ENCODE peak calls at places on chromosomes 3 and 15, in four cellular contexts. C is cardiac muscle cell, O is BE2C, A is NT2/D1. T is an unnamed sample.

GRCh38 chr3:134704556-134704955 is 53.7 kb upstream of the KY start:
- DNase-seq in C (no peak), A (no peak), O (no peak), T (no peak)

GRCh38 chr15:74873756-74874424 is 725 bp upstream of the SCAMP2 start:
- DNase-seq in A (no peak), C (peak; percentile 16), O (peak; percentile 32), T (peak; percentile 45)

GRCh38 chr3:43296565-43296964 is 10.2 kb downstream of the SNRK start:
- DNase-seq in O (no peak), C (peak; percentile 48), A (no peak), T (no peak)

GRCh38 chr15:25091421-25092158 is 136.8 kb downstream of the SNRPN start:
- DNase-seq in C (no peak), O (no peak), A (no peak), T (no peak)

GRCh38 chr3:172138792-172139507 is 99.6 kb downstream of the FNDC3B start:
- DNase-seq in C (peak; percentile 47), A (no peak), O (peak; percentile 54), T (peak; percentile 49)

GRCh38 chr15:62067448-62068044 is 769 bp downstream of the C2CD4A start:
- DNase-seq in A (no peak), C (peak; percentile 21), O (peak; percentile 40), T (peak; percentile 40)

GRCh38 chr3:113161661-113162060 is 49.7 kb upstream of the BOC start:
- DNase-seq in A (no peak), O (no peak), C (no peak), T (no peak)

GRCh38 chr3:76308541-76308940 is 523.2 kb upstream of the ZNF717 start:
- DNase-seq in A (no peak), O (no peak), C (no peak), T (no peak)

GRCh38 chr15:68431037-68431791 is 749 bp downstream of the ITGA11 start:
- DNase-seq in O (no peak), C (peak; percentile 33), A (no peak), T (peak; percentile 34)

GRCh38 chr15:69359724-69360123 is 54.4 kb upstream of the KIF23 start:
- DNase-seq in C (peak; percentile 16), O (peak; percentile 40), A (no peak), T (no peak)

GRCh38 chr3:161854232-161854771 is 357.7 kb downstream of the OTOL1 start:
- DNase-seq in C (peak; percentile 75), O (peak; percentile 57), A (peak; percentile 49), T (peak; percentile 25)

GRCh38 chr15:98954411-98954810 is 53.2 kb downstream of the PGPEP1L start:
- DNase-seq in C (peak; percentile 51), A (no peak), O (peak; percentile 32), T (peak; percentile 85)

GRCh38 chr3:104907507-104907906 is 459.2 kb upstream of the ALCAM start:
- DNase-seq in C (peak; percentile 79), O (no peak), A (no peak), T (no peak)

GRCh38 chr15:47964229-47964628 is 156.6 kb upstream of the SLC24A5 start:
- DNase-seq in A (no peak), C (no peak), O (no peak), T (no peak)

GRCh38 chr15:89114974-89115373 is 26.7 kb downstream of the ABHD2 start:
- DNase-seq in O (no peak), A (no peak), C (peak; percentile 76), T (peak; percentile 57)

GRCh38 chr3:159080821-159081220 is 279.0 kb downstream of the MFSD1 start:
- DNase-seq in C (no peak), O (no peak), A (no peak), T (no peak)

GRCh38 chr15:57922780-57923179 is 142.7 kb downstream of the ALDH1A2 start:
- DNase-seq in O (peak; percentile 27), C (peak; percentile 55), A (no peak), T (peak; percentile 63)

GRCh38 chr15:65056868-65057548 is 10.8 kb downstream of the RASL12 start:
- DNase-seq in A (no peak), O (no peak), C (no peak), T (no peak)

GRCh38 chr3:53202331-53203015 is 41.5 kb downstream of the PRKCD start:
- DNase-seq in O (no peak), C (no peak), A (no peak), T (no peak)

GRCh38 chr3:143585720-143586456 is 262.4 kb downstream of the SLC9A9 start:
- DNase-seq in A (no peak), C (no peak), O (no peak), T (no peak)

GRCh38 chr15:51680316-51680715 is 987 bp upstream of the SCG3 start:
- DNase-seq in C (no peak), O (no peak), A (no peak), T (no peak)

GRCh38 chr3:127036209-127037020 is 53.5 kb downstream of the PLXNA1 start:
- DNase-seq in O (peak; percentile 12), A (no peak), C (no peak), T (no peak)

GRCh38 chr3:181691951-181692849 is 19.5 kb upstream of the SOX2 start:
- DNase-seq in O (no peak), A (no peak), C (no peak), T (no peak)

GRCh38 chr3:50271314-50272072 is 2.5 kb downstream of the SEMA3B start:
- DNase-seq in A (no peak), O (no peak), C (no peak), T (no peak)
- H3K4me1 ChIP-seq in A (peaks cover 56% of the 10 kb centered on the region), O (no peaks in the 10 kb centered on the region), C (peaks cover 14% of the 10 kb centered on the region), T (peaks cover 37% of the 10 kb centered on the region)

DNA sequence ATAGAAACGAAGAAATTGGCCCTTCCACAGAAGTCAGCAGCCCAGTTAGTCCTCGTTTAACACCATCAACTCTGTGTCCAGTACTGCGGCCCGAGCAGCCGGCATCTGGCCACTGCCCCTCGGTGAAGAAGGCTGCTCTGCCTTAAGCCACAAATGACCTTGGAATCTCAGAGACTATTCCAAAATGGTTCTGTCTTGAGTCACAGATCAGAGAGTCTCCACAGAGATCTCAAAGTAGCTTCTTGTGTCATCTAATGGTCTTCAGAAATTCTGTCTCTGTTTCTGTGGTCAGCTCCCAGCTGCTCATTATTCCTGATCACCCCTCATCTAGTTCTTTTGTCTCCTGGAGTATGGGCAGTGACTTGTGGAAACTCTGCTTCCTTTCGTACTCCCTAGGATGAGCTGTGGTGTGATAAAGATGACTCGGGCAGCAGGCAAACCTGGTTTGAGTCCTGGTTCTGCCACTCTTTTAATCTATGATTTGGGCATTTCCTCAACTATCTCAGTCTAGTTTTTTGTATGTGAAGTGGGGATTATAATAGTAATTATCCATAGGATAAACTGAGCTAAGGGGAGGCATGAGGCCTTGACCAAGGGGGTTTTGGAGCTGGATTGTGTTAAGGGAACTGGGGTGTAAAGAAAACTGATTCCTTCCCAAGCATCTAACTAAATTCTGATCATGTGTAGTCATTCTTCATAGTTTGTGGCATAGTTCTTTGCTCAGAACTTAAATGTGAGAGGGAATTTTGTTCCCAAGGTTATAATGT is 22.6 kb downstream of the CRTC3 start:
- DNase-seq in O (no peak), A (no peak), C (peak; percentile 58), T (no peak)
- H3K4me3 ChIP-seq in O (no peak overlapping the region), A (no peak overlapping the region), C (no peak overlapping the region), T (no peak overlapping the region)

GRCh38 chr15:60384526-60385127 is 13.2 kb downstream of the ANXA2 start:
- DNase-seq in C (no peak), A (no peak), O (no peak), T (no peak)
- H3K4me1 ChIP-seq in C (peaks cover 7% of the 10 kb centered on the region), A (peaks cover 3% of the 10 kb centered on the region), O (peaks cover 2% of the 10 kb centered on the region), T (no peaks in the 10 kb centered on the region)

GRCh38 chr15:31330111-31330785 is 3.6 kb downstream of the KLF13 start:
- DNase-seq in O (no peak), C (no peak), A (no peak), T (peak; percentile 53)
- H3K4me3 ChIP-seq in O (no peak overlapping the region), C (no peak overlapping the region), A (no peak overlapping the region), T (peak overlapping the region; percentile 88)

DNA sequence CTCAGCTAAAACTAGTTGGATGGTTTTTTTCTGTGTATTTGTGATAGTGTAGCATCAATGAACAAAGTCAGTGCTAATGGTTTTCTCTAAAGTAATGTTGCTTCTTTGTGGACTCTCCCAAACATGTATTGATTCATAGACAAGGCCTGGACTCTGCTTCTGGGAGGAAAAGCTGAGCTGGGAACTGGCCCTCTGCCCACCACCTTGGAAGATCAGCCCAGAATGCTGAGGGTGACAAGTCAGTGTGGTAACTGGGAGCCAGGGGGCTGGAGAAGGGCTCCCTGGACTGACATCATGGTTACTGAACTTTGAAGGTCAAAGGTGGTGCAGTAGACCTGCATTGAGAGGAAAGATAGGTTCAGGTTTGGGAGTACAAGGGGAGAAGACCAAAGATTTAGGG is 3.0 kb downstream of the ARHGAP31 start:
- DNase-seq in O (no peak), A (no peak), C (peak; percentile 68), T (no peak)
- H3K4me1 ChIP-seq in O (no peaks in the 10 kb centered on the region), A (no peaks in the 10 kb centered on the region), C (peaks cover 50% of the 10 kb centered on the region), T (no peaks in the 10 kb centered on the region)

T was measured in testis.